ENCODE peak calls at places on chromosomes 1 and 21, in ten cellular contexts. L is cardiac muscle cell, H is neuronal stem cell, E is esophagus muscularis mucosa, O is MM.1S, V is upper lobe of right lung, J is osteoblast, M is ovary, W is fibroblast of lung, C is stomach. F is an unnamed sample.

GRCh38 chr1:158813159-158813558 is 18.0 kb upstream of the MNDA start:
- DNase-seq in M (no peak), O (no peak), E (no peak), V (no peak), W (no peak), C (no peak), L (no peak), J (no peak), H (no peak), F (no peak)

GRCh38 chr21:43731891-43732711 is 13.2 kb downstream of the PDXK start:
- DNase-seq in O (no peak), C (no peak), H (no peak), L (no peak), E (no peak), J (peak), M (peak), V (peak), W (peak), F (no peak)

GRCh38 chr1:41576620-41577019 is 92.1 kb upstream of the EDN2 start:
- DNase-seq in L (no peak), O (no peak), M (no peak), E (no peak), W (peak), H (no peak), C (no peak), V (no peak), J (peak), F (no peak)

GRCh38 chr1:231220801-231221200 is 20.2 kb upstream of the GNPAT start:
- DNase-seq in V (no peak), W (no peak), O (no peak), J (no peak), H (no peak), M (no peak), C (no peak), E (no peak), L (no peak), F (no peak)

GRCh38 chr1:155321577-155322497 is 1.1 kb downstream of the RUSC1 start:
- DNase-seq in V (no peak), O (no peak), W (no peak), L (peak), J (peak), M (peak), C (no peak), E (no peak), H (no peak), F (no peak)

GRCh38 chr1:214857716-214858115 is 224.8 kb upstream of the KCNK2 start:
- DNase-seq in W (peak), H (no peak), E (no peak), V (no peak), L (no peak), J (no peak), M (no peak), O (no peak), C (no peak), F (no peak)

GRCh38 chr1:221794079-221794670 is 52.3 kb upstream of the DUSP10 start:
- DNase-seq in C (no peak), J (no peak), H (no peak), M (no peak), L (no peak), V (no peak), E (no peak), W (peak), O (no peak), F (no peak)

GRCh38 chr1:245108909-245109308 is 45.9 kb upstream of the KIF26B start:
- DNase-seq in E (no peak), C (no peak), J (no peak), V (no peak), M (no peak), O (no peak), H (no peak), L (peak), W (no peak), F (no peak)

GRCh38 chr1:59750612-59751395 is 63.9 kb upstream of the HOOK1 start:
- DNase-seq in O (no peak), V (no peak), J (peak), C (no peak), E (peak), W (peak), L (no peak), M (peak), H (no peak), F (peak)

GRCh38 chr1:196295766-196296165 is 312.5 kb downstream of the KCNT2 start:
- DNase-seq in V (no peak), E (no peak), C (no peak), W (peak), J (peak), L (no peak), O (no peak), M (no peak), H (no peak), F (no peak)

GRCh38 chr1:204108312-204109141 is 35.6 kb downstream of the SOX13 start:
- DNase-seq in L (no peak), E (no peak), W (no peak), V (no peak), H (peak), C (no peak), J (peak), M (no peak), O (no peak), F (no peak)

GRCh38 chr21:46517361-46517760 is 58.7 kb downstream of the DIP2A start:
- DNase-seq in J (no peak), W (peak), V (no peak), C (peak), M (no peak), O (no peak), H (no peak), E (no peak), L (no peak), F (peak)

GRCh38 chr1:117631761-117632160 is 25.9 kb downstream of the TENT5C start:
- DNase-seq in L (no peak), H (no peak), C (no peak), V (no peak), E (no peak), J (no peak), W (no peak), M (no peak), O (peak), F (peak)

GRCh38 chr1:108886292-108886691 is 9.5 kb downstream of the GPSM2 start:
- DNase-seq in H (no peak), L (no peak), V (no peak), M (no peak), O (no peak), W (no peak), E (no peak), J (no peak), C (no peak), F (no peak)

GRCh38 chr1:196438324-196438723 is 169.9 kb downstream of the KCNT2 start:
- DNase-seq in E (no peak), L (no peak), J (no peak), M (no peak), C (no peak), H (no peak), O (no peak), V (no peak), W (peak), F (no peak)

GRCh38 chr1:27391511-27392095 is 819 bp upstream of the GPR3 start:
- DNase-seq in V (peak), E (no peak), M (peak), W (peak), O (no peak), H (no peak), L (peak), J (peak), C (peak), F (peak)
- H3K27ac ChIP-seq in V (peak), E (peak), M (no peak), W (peak), O (no peak), H (no peak), L (no peak), J (peak), C (peak), F (peak)

GRCh38 chr1:7898962-7899361 is 41.7 kb downstream of the TNFRSF9 start:
- DNase-seq in J (no peak), L (no peak), V (no peak), W (no peak), O (no peak), H (no peak), M (no peak), E (no peak), C (no peak), F (no peak)

GRCh38 chr1:7902478-7903084 is 38.1 kb downstream of the TNFRSF9 start:
- DNase-seq in J (peak), L (peak), O (peak), W (peak), E (no peak), M (peak), C (peak), V (peak), H (peak), F (peak)

GRCh38 chr1:7905262-7905661 is 35.4 kb downstream of the TNFRSF9 start:
- DNase-seq in L (no peak), C (no peak), O (no peak), M (no peak), W (no peak), V (no peak), J (no peak), E (no peak), H (no peak), F (no peak)

GRCh38 chr1:7896994-7897393 is 43.6 kb downstream of the TNFRSF9 start:
- DNase-seq in O (no peak), W (no peak), M (no peak), V (no peak), L (no peak), C (no peak), J (peak), E (no peak), H (no peak), F (no peak)

DNA sequence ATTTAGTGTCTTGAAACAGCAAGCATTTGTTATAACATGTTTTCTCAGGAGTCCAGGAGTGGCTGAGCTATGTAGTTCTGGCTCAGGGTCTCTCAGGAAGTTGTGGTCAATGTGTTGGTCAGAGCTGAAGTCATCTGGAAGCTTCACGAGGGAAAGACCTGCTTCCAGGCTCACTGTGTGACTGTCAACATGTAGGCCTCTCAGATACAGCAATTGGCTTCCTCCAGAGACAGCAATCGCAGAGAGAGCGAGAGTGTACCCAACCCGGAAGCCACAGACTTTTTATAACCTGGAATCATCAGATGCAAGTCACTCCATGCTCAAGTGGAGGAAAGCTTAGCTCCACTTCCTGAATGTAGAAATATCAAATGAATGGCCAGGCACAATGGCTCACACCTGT is 40.9 kb downstream of the TNFRSF9 start:
- DNase-seq in L (no peak), H (no peak), C (no peak), E (no peak), V (no peak), J (peak), M (no peak), O (no peak), W (peak), F (no peak)
- H3K4me3 ChIP-seq in L (no peak), H (no peak), C (no peak), E (no peak), V (no peak), J (no peak), M (no peak), O (no peak), W (no peak), F (no peak)

DNA sequence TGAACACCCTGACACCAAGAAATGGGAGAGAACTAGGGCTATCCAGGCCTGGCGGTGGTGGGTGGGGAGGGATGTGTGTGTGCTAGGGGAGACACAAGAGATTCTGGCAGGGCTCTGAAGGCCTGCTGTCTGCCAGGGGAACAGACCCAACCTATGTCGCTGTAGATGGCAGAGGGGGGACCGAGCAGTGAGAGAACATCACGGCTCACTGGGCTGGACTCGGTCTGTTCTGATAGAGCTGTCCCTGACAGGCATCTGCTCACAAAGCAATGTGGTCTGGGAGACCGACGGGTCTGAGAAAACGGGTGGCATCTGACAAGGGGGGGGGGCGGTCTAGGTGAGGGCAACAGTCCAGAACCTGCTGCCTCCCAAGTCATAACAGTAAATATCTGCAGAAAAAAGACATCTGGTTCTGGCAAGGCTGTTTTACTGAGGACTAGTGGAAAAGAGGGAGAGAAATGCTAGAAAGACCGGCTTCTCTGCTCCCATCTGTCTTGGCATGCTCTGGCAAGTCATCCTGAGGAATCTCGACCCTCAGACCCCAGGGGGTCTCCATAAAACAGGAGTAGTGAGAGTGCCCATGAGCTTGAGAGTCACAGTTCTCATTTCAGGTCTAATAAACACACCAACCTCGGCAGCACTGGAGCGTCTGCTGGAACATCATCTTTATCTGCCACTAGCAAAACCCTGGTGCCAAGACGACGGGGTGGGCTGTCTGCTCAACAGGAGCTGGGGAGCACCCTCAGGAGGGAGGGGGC is 36.5 kb downstream of the SLC66A1 start:
- DNase-seq in M (no peak), E (no peak), H (no peak), L (no peak), J (no peak), V (no peak), C (no peak), O (no peak), W (no peak), F (no peak)
- H3K27ac ChIP-seq in M (no peak), E (peak), H (no peak), L (no peak), J (no peak), V (no peak), C (no peak), O (no peak), W (no peak), F (no peak)

GRCh38 chr1:100217834-100218233 is 31.8 kb downstream of the DBT start:
- DNase-seq in O (no peak), E (no peak), M (no peak), W (no peak), J (no peak), H (no peak), V (no peak), C (peak), L (no peak), F (no peak)

GRCh38 chr1:100213141-100213540 is 35.1 kb upstream of the LRRC39 start:
- DNase-seq in L (no peak), E (no peak), J (no peak), C (no peak), W (no peak), M (no peak), H (no peak), V (no peak), O (no peak), F (no peak)
- H3K4me3 ChIP-seq in L (no peak), E (no peak), J (no peak), C (no peak), W (no peak), M (no peak), H (peak), V (no peak), O (no peak), F (no peak)

DNA sequence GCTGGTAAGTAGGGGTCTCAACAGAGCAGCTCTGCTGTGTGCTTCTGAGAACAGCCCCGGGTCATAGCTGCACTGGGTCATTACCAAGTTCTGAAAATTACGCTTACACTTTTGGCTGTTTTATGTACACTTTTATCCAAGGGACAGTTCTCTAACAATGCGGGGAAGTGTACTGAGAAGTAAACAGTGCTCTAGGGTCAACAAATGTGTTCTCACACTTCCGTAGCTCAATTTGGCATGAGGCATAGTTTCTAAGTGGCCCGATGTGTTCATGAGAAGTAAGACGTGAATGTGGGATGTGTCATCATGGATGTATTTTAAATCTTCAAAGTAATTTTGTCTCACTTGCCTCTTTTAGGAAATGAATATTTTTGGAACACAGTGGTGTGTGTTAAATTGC is 10.9 kb upstream of the VAMP3 start:
- DNase-seq in V (no peak), J (no peak), O (no peak), E (no peak), M (no peak), H (no peak), C (no peak), L (no peak), W (peak), F (no peak)
- H3K27ac ChIP-seq in V (peak), J (no peak), O (no peak), E (no peak), M (no peak), H (no peak), C (no peak), L (no peak), W (no peak), F (no peak)

DNA sequence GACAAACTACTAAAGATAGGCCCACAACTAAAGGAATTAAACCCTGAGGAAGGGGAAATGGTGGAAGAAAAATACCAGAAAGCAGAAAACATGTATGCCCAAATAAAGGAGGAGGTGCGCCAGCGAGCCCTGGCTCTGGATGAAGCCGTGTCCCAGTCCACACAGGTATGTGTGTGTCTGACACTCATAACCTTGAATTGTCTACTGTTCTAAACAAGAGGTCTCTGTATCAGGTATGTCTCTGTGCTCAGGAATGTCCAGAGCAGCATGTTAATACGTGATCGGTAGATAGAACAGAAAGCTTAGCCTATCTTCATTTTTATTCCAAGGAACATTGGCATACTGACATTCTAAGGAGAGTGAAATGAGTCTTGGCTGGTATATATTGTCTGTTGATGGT is 55.8 kb upstream of the BMP8A start:
- DNase-seq in C (no peak), H (no peak), L (no peak), E (no peak), O (no peak), V (no peak), J (no peak), M (no peak), W (no peak), F (no peak)
- H3K4me3 ChIP-seq in C (no peak), H (no peak), L (no peak), E (no peak), O (no peak), V (no peak), J (no peak), M (no peak), W (no peak), F (no peak)

GRCh38 chr1:9338354-9339250 is 45.9 kb downstream of the SPSB1 start:
- DNase-seq in M (no peak), H (no peak), L (no peak), E (no peak), J (peak), W (no peak), C (peak), O (no peak), V (no peak), F (peak)

GRCh38 chr1:9343269-9343668 is 50.6 kb downstream of the SPSB1 start:
- DNase-seq in C (no peak), J (no peak), V (no peak), W (no peak), L (no peak), E (no peak), H (no peak), O (no peak), M (no peak), F (no peak)

GRCh38 chr1:9341301-9341845 is 48.7 kb downstream of the SPSB1 start:
- DNase-seq in E (no peak), J (no peak), O (no peak), C (no peak), W (no peak), V (no peak), H (no peak), M (no peak), L (no peak), F (no peak)

GRCh38 chr1:9340172-9340854 is 47.6 kb downstream of the SPSB1 start:
- DNase-seq in W (peak), C (no peak), L (no peak), E (no peak), H (no peak), M (no peak), O (no peak), J (no peak), V (no peak), F (no peak)

GRCh38 chr1:9340864-9341263 is 48.2 kb downstream of the SPSB1 start:
- DNase-seq in V (no peak), E (no peak), W (no peak), J (no peak), L (no peak), C (no peak), O (no peak), H (no peak), M (no peak), F (no peak)
- H3K27ac ChIP-seq in V (no peak), E (peak), W (no peak), J (no peak), L (no peak), C (no peak), O (no peak), H (no peak), M (no peak), F (no peak)

F was measured in body of pancreas.